ENCODE peak calls at places on chromosomes 12 and 14, in five cellular contexts. One of them, this sample, is unnamed.
A peak's percentile ranks its signal among the peaks of the same experiment; 100 is the strongest.

GRCh38 chr14:39426605-39427004 is 5.6 kb downstream of the FBXO33 start:
- DNase-seq in HCT116: no peak
- DNase-seq in AG04450: no peak
- DNase-seq in left ventricle myocardium inferior: no peak
- DNase-seq in Calu3: no peak
- DNase-seq in this sample: no peak

GRCh38 chr12:61213646-61214045 is 1046.6 kb upstream of the USP15 start:
- DNase-seq in HCT116: no peak
- DNase-seq in AG04450: no peak
- DNase-seq in left ventricle myocardium inferior: no peak
- DNase-seq in Calu3: peak; percentile 51
- DNase-seq in this sample: no peak

GRCh38 chr14:59215353-59215752 is 26.9 kb downstream of the DAAM1 start:
- DNase-seq in HCT116: no peak
- DNase-seq in AG04450: peak; percentile 47
- DNase-seq in left ventricle myocardium inferior: peak; percentile 80
- DNase-seq in Calu3: no peak
- DNase-seq in this sample: no peak

GRCh38 chr14:80850197-80850814 is 91.2 kb downstream of the CEP128 start:
- DNase-seq in HCT116: peak; percentile 21
- DNase-seq in AG04450: peak; percentile 20
- DNase-seq in left ventricle myocardium inferior: no peak
- DNase-seq in Calu3: no peak
- DNase-seq in this sample: no peak

GRCh38 chr12:13044859-13045384 is 741 bp downstream of the FAM234B start:
- DNase-seq in HCT116: no peak
- DNase-seq in AG04450: no peak
- DNase-seq in left ventricle myocardium inferior: no peak
- DNase-seq in Calu3: no peak
- DNase-seq in this sample: no peak

GRCh38 chr14:74400328-74400727 is 25.7 kb downstream of the SYNDIG1L start:
- DNase-seq in HCT116: peak; percentile 4
- DNase-seq in AG04450: no peak
- DNase-seq in left ventricle myocardium inferior: no peak
- DNase-seq in Calu3: peak; percentile 16
- DNase-seq in this sample: peak; percentile 31

GRCh38 chr14:103155013-103155412 is 31.8 kb downstream of the TNFAIP2 start:
- DNase-seq in HCT116: peak; percentile 61
- DNase-seq in AG04450: no peak
- DNase-seq in left ventricle myocardium inferior: peak; percentile 80
- DNase-seq in Calu3: peak; percentile 62
- DNase-seq in this sample: no peak

GRCh38 chr14:52853522-52853854 is 62.1 kb upstream of the GNPNAT1 start:
- DNase-seq in HCT116: no peak
- DNase-seq in AG04450: no peak
- DNase-seq in left ventricle myocardium inferior: no peak
- DNase-seq in Calu3: no peak
- DNase-seq in this sample: no peak

GRCh38 chr14:54565236-54566151 is 1.4 kb upstream of the SAMD4A start:
- DNase-seq in HCT116: peak; percentile 79
- DNase-seq in AG04450: peak; percentile 78
- DNase-seq in left ventricle myocardium inferior: peak; percentile 96
- DNase-seq in Calu3: peak; percentile 89
- DNase-seq in this sample: peak; percentile 64

GRCh38 chr12:33605776-33606175 is 166.2 kb upstream of the SYT10 start:
- DNase-seq in HCT116: no peak
- DNase-seq in AG04450: no peak
- DNase-seq in left ventricle myocardium inferior: no peak
- DNase-seq in Calu3: peak; percentile 23
- DNase-seq in this sample: peak; percentile 9

GRCh38 chr14:23605931-23606585 is 27.5 kb upstream of the JPH4 start:
- DNase-seq in HCT116: no peak
- DNase-seq in AG04450: no peak
- DNase-seq in left ventricle myocardium inferior: no peak
- DNase-seq in Calu3: no peak
- DNase-seq in this sample: no peak

GRCh38 chr12:51335931-51336330 is 10.5 kb downstream of the CELA1 start:
- DNase-seq in HCT116: no peak
- DNase-seq in AG04450: no peak
- DNase-seq in left ventricle myocardium inferior: no peak
- DNase-seq in Calu3: no peak
- DNase-seq in this sample: no peak

GRCh38 chr14:74531467-74531866 is 37.9 kb downstream of the ISCA2 start:
- DNase-seq in HCT116: peak; percentile 63
- DNase-seq in AG04450: no peak
- DNase-seq in left ventricle myocardium inferior: peak; percentile 33
- DNase-seq in Calu3: peak; percentile 24
- DNase-seq in this sample: no peak

GRCh38 chr12:115224031-115224430 is 540.1 kb upstream of the TBX3 start:
- DNase-seq in HCT116: no peak
- DNase-seq in AG04450: no peak
- DNase-seq in left ventricle myocardium inferior: no peak
- DNase-seq in Calu3: no peak
- DNase-seq in this sample: no peak

GRCh38 chr12:121892673-121893561 is 4.3 kb downstream of the PSMD9 start:
- DNase-seq in HCT116: no peak
- DNase-seq in AG04450: no peak
- DNase-seq in left ventricle myocardium inferior: no peak
- DNase-seq in Calu3: no peak
- DNase-seq in this sample: no peak

GRCh38 chr14:72544615-72545387 is 349.1 kb downstream of the DPF3 start:
- DNase-seq in HCT116: no peak
- DNase-seq in AG04450: no peak
- DNase-seq in left ventricle myocardium inferior: no peak
- DNase-seq in Calu3: no peak
- DNase-seq in this sample: no peak

GRCh38 chr12:110670161-110670701 is 18.7 kb downstream of the HVCN1 start:
- DNase-seq in HCT116: no peak
- DNase-seq in AG04450: no peak
- DNase-seq in left ventricle myocardium inferior: no peak
- DNase-seq in Calu3: no peak
- DNase-seq in this sample: no peak

GRCh38 chr12:17591113-17591512 is 498.9 kb downstream of the RERGL start:
- DNase-seq in HCT116: no peak
- DNase-seq in AG04450: no peak
- DNase-seq in left ventricle myocardium inferior: no peak
- DNase-seq in Calu3: no peak
- DNase-seq in this sample: no peak

GRCh38 chr14:70789961-70790360 is 19.4 kb downstream of the MAP3K9 start:
- DNase-seq in HCT116: no peak
- DNase-seq in AG04450: no peak
- DNase-seq in left ventricle myocardium inferior: no peak
- DNase-seq in Calu3: no peak
- DNase-seq in this sample: no peak

GRCh38 chr12:109951136-109951535 is 45.0 kb downstream of the GIT2 start:
- DNase-seq in HCT116: peak; percentile 31
- DNase-seq in AG04450: peak; percentile 78
- DNase-seq in left ventricle myocardium inferior: no peak
- DNase-seq in Calu3: peak; percentile 12
- DNase-seq in this sample: no peak

GRCh38 chr12:89247541-89247942 is 104.8 kb downstream of the DUSP6 start:
- DNase-seq in HCT116: peak; percentile 10
- DNase-seq in AG04450: no peak
- DNase-seq in left ventricle myocardium inferior: no peak
- DNase-seq in Calu3: no peak
- DNase-seq in this sample: no peak

GRCh38 chr14:84237881-84238280 is 1292.1 kb upstream of the FLRT2 start:
- DNase-seq in HCT116: no peak
- DNase-seq in AG04450: no peak
- DNase-seq in left ventricle myocardium inferior: no peak
- DNase-seq in Calu3: no peak
- DNase-seq in this sample: no peak

GRCh38 chr12:104494137-104494815 is 37.5 kb downstream of the CHST11 start:
- DNase-seq in HCT116: no peak
- DNase-seq in AG04450: no peak
- DNase-seq in left ventricle myocardium inferior: no peak
- DNase-seq in Calu3: no peak
- DNase-seq in this sample: no peak

GRCh38 chr14:103292426-103293374 is 41.3 kb upstream of the EIF5 start:
- DNase-seq in HCT116: peak; percentile 45
- DNase-seq in AG04450: peak; percentile 21
- DNase-seq in left ventricle myocardium inferior: peak; percentile 72
- DNase-seq in Calu3: peak; percentile 88
- DNase-seq in this sample: peak; percentile 87

GRCh38 chr14:93940437-93940836 is 13.3 kb downstream of the FAM181A start:
- DNase-seq in HCT116: no peak
- DNase-seq in AG04450: no peak
- DNase-seq in left ventricle myocardium inferior: no peak
- DNase-seq in Calu3: no peak
- DNase-seq in this sample: no peak
- TF ChIP-seq CTCF in HCT116: no peak
- TF ChIP-seq CTCF in AG04450: no peak
- TF ChIP-seq CTCF in left ventricle myocardium inferior: no peak
- TF ChIP-seq CTCF in Calu3: no peak
- TF ChIP-seq CTCF in this sample: no peak

GRCh38 chr12:50132505-50133135 is 20.6 kb downstream of the COX14 start:
- DNase-seq in HCT116: no peak
- DNase-seq in AG04450: no peak
- DNase-seq in left ventricle myocardium inferior: no peak
- DNase-seq in Calu3: no peak
- DNase-seq in this sample: no peak
- TF ChIP-seq CTCF in HCT116: no peak
- TF ChIP-seq CTCF in AG04450: peak; percentile 36
- TF ChIP-seq CTCF in left ventricle myocardium inferior: peak; percentile 50
- TF ChIP-seq CTCF in Calu3: peak; percentile 39
- TF ChIP-seq CTCF in this sample: peak; percentile 74

GRCh38 chr12:107736914-107737313 is 24.0 kb downstream of the PRDM4 start:
- DNase-seq in HCT116: no peak
- DNase-seq in AG04450: no peak
- DNase-seq in left ventricle myocardium inferior: no peak
- DNase-seq in Calu3: no peak
- DNase-seq in this sample: no peak
- TF ChIP-seq CTCF in HCT116: no peak
- TF ChIP-seq CTCF in AG04450: no peak
- TF ChIP-seq CTCF in left ventricle myocardium inferior: no peak
- TF ChIP-seq CTCF in Calu3: no peak
- TF ChIP-seq CTCF in this sample: no peak

DNA sequence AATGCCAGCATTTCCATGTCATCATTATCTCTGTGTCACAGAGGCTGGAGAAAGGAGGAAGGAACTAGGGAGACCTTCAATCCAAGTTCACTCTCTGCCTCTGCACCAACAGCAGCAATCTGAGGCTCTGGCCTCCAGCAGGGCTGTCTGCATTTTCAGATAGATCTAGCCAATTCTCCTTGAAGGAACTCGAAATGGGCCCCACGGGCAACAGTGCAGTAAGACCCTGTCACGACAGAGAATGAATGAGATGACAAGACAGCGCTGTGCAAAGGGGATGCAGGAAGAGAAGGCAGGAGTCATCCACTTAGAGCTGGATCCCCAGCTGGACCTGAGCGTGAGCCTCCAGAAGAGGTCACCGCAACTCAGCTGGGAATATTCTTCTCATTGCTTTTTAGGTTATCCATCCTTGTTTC is 183.7 kb upstream of the GZMB start:
- DNase-seq in HCT116: no peak
- DNase-seq in AG04450: no peak
- DNase-seq in left ventricle myocardium inferior: no peak
- DNase-seq in Calu3: peak; percentile 32
- DNase-seq in this sample: peak; percentile 29
- TF ChIP-seq CTCF in HCT116: no peak
- TF ChIP-seq CTCF in AG04450: peak; percentile 43
- TF ChIP-seq CTCF in left ventricle myocardium inferior: peak; percentile 51
- TF ChIP-seq CTCF in Calu3: no peak
- TF ChIP-seq CTCF in this sample: no peak

DNA sequence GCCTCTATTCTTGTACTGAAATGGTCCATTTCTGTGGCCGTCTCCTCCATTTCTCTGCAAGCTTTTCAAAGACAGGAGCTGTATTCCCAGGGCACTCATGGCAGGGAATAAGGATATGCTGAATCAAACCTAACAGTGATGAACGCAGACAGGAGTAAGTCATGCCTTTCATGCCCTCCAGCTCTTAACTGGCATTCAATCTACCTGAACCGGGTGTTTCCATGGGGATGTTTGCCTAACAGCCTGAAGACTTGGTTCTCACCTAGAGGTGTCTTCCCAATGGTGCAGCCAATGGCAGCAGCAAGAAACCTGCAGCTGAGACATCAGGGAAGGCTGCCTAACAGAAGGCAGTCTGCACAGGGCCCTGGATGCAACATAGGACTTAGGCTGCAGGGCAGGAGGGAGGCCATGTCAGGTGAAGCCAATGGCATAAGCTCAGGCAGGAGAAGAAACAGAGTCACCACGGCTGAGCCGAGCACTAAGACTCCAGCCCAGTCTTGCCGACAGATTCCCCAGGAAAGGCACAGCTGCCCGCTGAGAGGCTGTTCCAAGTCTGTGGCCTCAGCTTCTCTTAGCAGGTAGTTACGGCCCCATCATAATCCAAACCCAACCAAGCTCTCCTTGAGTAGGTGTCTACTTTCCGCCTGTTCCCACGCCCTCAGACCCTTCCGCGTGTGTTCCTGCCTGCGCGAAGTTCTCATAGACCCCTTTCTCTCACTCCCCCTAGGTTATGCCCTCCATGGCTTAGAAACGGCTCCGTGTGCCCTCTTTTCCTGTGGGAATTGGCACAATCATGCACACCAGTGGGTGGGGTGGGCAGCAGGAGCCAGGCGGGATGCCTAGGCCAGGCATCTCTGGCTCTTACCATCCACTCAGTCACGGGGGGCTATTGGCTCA is 44.1 kb downstream of the VWF start:
- DNase-seq in HCT116: no peak
- DNase-seq in AG04450: no peak
- DNase-seq in left ventricle myocardium inferior: no peak
- DNase-seq in Calu3: no peak
- DNase-seq in this sample: no peak
- TF ChIP-seq CTCF in HCT116: no peak
- TF ChIP-seq CTCF in AG04450: no peak
- TF ChIP-seq CTCF in left ventricle myocardium inferior: no peak
- TF ChIP-seq CTCF in Calu3: no peak
- TF ChIP-seq CTCF in this sample: no peak